ENCODE peak calls at places on chromosomes 7 and 10, in seven cellular contexts. F is prostate gland; P is upper lobe of right lung; J is CD8-positive, alpha-beta T cell; Y is thoracic aorta; N is left lung; Q is effector memory CD4-positive, alpha-beta T cell. Z is an unnamed sample.

GRCh38 chr10:129020621-129021020 is 446.4 kb upstream of the MGMT start:
- DNase-seq in F (no peak), P (no peak), J (no peak), Y (no peak), N (no peak), Q (no peak), Z (no peak)

GRCh38 chr10:93039721-93040120 is 20.9 kb upstream of the CYP26C1 start:
- DNase-seq in F (no peak), P (no peak), J (no peak), Y (no peak), N (no peak), Q (no peak), Z (no peak)

GRCh38 chr10:45591262-45591661 is 81.3 kb downstream of the ZFAND4 start:
- DNase-seq in F (no peak), P (no peak), J (no peak), Y (no peak), N (no peak), Q (no peak), Z (no peak)

GRCh38 chr10:15313034-15313433 is 58.1 kb downstream of the FAM171A1 start:
- DNase-seq in F (no peak), P (no peak), J (no peak), Y (no peak), N (no peak), Q (no peak), Z (no peak)

GRCh38 chr10:129647563-129647962 is 180.5 kb downstream of the MGMT start:
- DNase-seq in F (no peak), P (no peak), J (no peak), Y (no peak), N (no peak), Q (no peak), Z (no peak)

GRCh38 chr10:105189464-105189800 is 548.3 kb downstream of the SORCS3 start:
- DNase-seq in F (no peak), P (no peak), J (no peak), Y (no peak), N (no peak), Q (no peak), Z (no peak)

GRCh38 chr7:45938626-45939302 is 17.7 kb upstream of the IGFBP3 start:
- DNase-seq in F (no peak), P (no peak), J (no peak), Y (no peak), N (no peak), Q (no peak), Z (no peak)

GRCh38 chr7:4151926-4152549 is 530.1 kb upstream of the FOXK1 start:
- DNase-seq in F (peak; percentile 53), P (no peak), J (no peak), Y (no peak), N (peak; percentile 48), Q (no peak), Z (no peak)

GRCh38 chr10:86305521-86305920 is 61.1 kb downstream of the GRID1 start:
- DNase-seq in F (no peak), P (peak; percentile 13), J (no peak), Y (no peak), N (no peak), Q (no peak), Z (no peak)

GRCh38 chr7:75928600-75928939 is 13.6 kb downstream of the POR start:
- DNase-seq in F (no peak), P (no peak), J (no peak), Y (no peak), N (peak; percentile 18), Q (no peak), Z (no peak)

GRCh38 chr7:116610210-116610609 is 61.8 kb upstream of the MET start:
- DNase-seq in F (no peak), P (no peak), J (no peak), Y (no peak), N (no peak), Q (no peak), Z (no peak)

GRCh38 chr10:118151461-118151860 is 104.7 kb upstream of the RAB11FIP2 start:
- DNase-seq in F (no peak), P (no peak), J (no peak), Y (no peak), N (no peak), Q (no peak), Z (no peak)

GRCh38 chr10:78973901-78974408 is 94.8 kb upstream of the ZMIZ1 start:
- DNase-seq in F (peak; percentile 81), P (peak; percentile 86), J (peak; percentile 29), Y (no peak), N (peak; percentile 90), Q (peak; percentile 15), Z (peak; percentile 24)

GRCh38 chr7:63070696-63071095 is 928.0 kb upstream of the ZNF722 start:
- DNase-seq in F (no peak), P (no peak), J (no peak), Y (no peak), N (no peak), Q (no peak), Z (no peak)

GRCh38 chr10:6176691-6177231 is 26.0 kb upstream of the PFKFB3 start:
- DNase-seq in F (no peak), P (peak; percentile 38), J (no peak), Y (no peak), N (no peak), Q (no peak), Z (no peak)

GRCh38 chr7:115494529-115495147 is 535.9 kb downstream of the TFEC start:
- DNase-seq in F (no peak), P (no peak), J (no peak), Y (no peak), N (no peak), Q (no peak), Z (no peak)

GRCh38 chr7:78125884-78126283 is 327.3 kb downstream of the PHTF2 start:
- DNase-seq in F (no peak), P (no peak), J (no peak), Y (no peak), N (no peak), Q (no peak), Z (no peak)

GRCh38 chr10:86971146-86971991 is 3.1 kb downstream of the ADIRF start:
- DNase-seq in F (peak; percentile 91), P (peak; percentile 96), J (peak; percentile 89), Y (no peak), N (peak; percentile 95), Q (peak; percentile 88), Z (peak; percentile 92)

GRCh38 chr10:26274391-26274790 is 57.8 kb downstream of the GAD2 start:
- DNase-seq in F (no peak), P (no peak), J (no peak), Y (no peak), N (no peak), Q (no peak), Z (no peak)

GRCh38 chr7:28903779-28904538 is 54.2 kb downstream of the TRIL start:
- DNase-seq in F (no peak), P (no peak), J (no peak), Y (no peak), N (no peak), Q (no peak), Z (no peak)

GRCh38 chr7:57427594-57427993 is 22.4 kb upstream of the ZNF716 start:
- DNase-seq in F (no peak), P (no peak), J (no peak), Y (no peak), N (no peak), Q (no peak), Z (no peak)
- H3K9me3 ChIP-seq in F (no peaks in the 10 kb centered on the region), P (no peaks in the 10 kb centered on the region), J (no peaks in the 10 kb centered on the region), Y (no peaks in the 10 kb centered on the region), N (peaks cover 61% of the 10 kb centered on the region), Q (no peaks in the 10 kb centered on the region), Z (no peaks in the 10 kb centered on the region)

GRCh38 chr10:37667736-37668135 is 189.7 kb downstream of the ZNF248 start:
- DNase-seq in F (no peak), P (no peak), J (no peak), Y (no peak), N (no peak), Q (no peak), Z (no peak)
- H3K9me3 ChIP-seq in F (no peaks in the 10 kb centered on the region), P (peaks cover 4% of the 10 kb centered on the region), J (no peaks in the 10 kb centered on the region), Y (peaks cover 4% of the 10 kb centered on the region), N (peaks cover 75% of the 10 kb centered on the region), Q (no peaks in the 10 kb centered on the region), Z (no peaks in the 10 kb centered on the region)

DNA sequence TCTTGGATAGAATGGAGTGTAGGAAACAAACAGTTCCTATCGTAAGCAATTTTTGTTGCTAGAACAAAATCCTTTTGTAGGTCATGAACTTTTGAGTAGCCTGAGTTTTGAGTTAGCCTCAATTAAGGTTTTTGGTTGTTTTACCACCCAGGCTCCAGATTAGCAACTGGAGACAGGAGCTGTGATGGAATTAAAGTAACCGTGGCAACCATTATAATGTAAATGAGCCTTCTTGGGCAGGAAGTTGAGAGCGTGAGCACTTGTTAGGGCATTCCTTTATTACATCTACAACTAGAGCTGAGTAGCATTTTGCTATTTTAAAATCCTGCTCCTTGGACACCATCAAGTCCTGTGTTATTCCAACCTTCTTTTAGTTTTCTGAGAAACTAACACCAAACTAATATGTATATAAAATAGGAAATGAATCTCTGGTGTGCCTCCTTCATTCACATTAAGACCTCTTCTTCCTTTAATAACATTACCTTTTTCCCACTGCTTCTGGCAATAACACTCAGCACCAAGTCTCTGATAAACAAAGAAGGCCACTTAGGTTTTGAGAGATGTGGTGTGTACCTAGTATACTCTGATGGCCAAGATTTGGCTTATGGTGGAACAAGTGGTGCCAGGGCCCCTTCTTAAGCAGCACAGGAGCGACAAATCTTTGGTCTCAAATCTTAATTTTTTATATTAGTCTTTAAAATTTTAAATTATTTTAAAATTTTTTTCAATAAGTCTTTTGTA is 34.0 kb downstream of the AHCYL2 start:
- DNase-seq in F (no peak), P (no peak), J (no peak), Y (no peak), N (no peak), Q (no peak), Z (no peak)
- H3K9me3 ChIP-seq in F (no peaks in the 10 kb centered on the region), P (no peaks in the 10 kb centered on the region), J (no peaks in the 10 kb centered on the region), Y (no peaks in the 10 kb centered on the region), N (no peaks in the 10 kb centered on the region), Q (no peaks in the 10 kb centered on the region), Z (no peaks in the 10 kb centered on the region)

GRCh38 chr7:130294314-130294713 is 1.4 kb downstream of the CPA4 start:
- DNase-seq in F (no peak), P (no peak), J (no peak), Y (no peak), N (no peak), Q (no peak), Z (no peak)

GRCh38 chr7:130293521-130293920 is 560 bp downstream of the CPA4 start:
- DNase-seq in F (no peak), P (no peak), J (no peak), Y (no peak), N (no peak), Q (no peak), Z (no peak)

GRCh38 chr7:130289478-130289877 is 3.5 kb upstream of the CPA4 start:
- DNase-seq in F (no peak), P (no peak), J (no peak), Y (no peak), N (no peak), Q (no peak), Z (no peak)

GRCh38 chr7:130290745-130291144 is 2.2 kb upstream of the CPA4 start:
- DNase-seq in F (no peak), P (no peak), J (no peak), Y (no peak), N (no peak), Q (no peak), Z (no peak)

DNA sequence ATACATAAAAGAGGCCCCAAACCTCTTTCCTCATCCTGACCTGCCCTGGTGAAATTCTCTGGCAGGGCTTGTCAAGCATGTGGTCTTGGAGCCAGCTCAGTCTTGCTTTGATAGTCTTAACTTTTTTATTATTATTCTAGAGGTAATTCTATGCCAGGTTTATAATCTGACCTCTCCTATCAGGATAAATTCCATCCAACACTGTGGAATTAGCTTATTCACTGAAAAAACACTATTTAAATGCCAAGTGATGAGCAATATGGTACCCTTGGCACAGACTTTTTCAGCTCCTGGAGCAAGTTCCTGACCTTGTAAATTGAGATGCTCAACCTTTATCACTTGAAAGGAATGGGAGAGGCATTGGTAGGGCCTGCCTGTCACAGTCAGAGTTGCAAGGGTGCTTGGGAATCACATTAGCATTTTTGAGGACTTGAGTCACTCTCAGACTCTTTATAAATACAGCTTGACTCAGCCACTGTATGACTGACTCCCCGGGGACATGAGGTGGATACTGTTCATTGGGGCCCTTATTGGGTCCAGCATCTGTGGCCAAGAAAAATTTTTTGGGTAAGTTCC is at the start of gene CPA4:
- DNase-seq in F (no peak), P (no peak), J (no peak), Y (peak; percentile 60), N (no peak), Q (no peak), Z (no peak)
- H3K9me3 ChIP-seq in F (no peaks in the 10 kb centered on the region), P (no peaks in the 10 kb centered on the region), J (no peaks in the 10 kb centered on the region), Y (no peaks in the 10 kb centered on the region), N (no peaks in the 10 kb centered on the region), Q (no peaks in the 10 kb centered on the region), Z (no peaks in the 10 kb centered on the region)

Z was measured in T-helper 17 cell.